ENCODE peak calls at places on chromosome 1, in ten cellular contexts. H is cardiac fibroblast, C is GM23338, Y is esophagus muscularis mucosa, W is AG10803, E is body of pancreas, U is astrocyte of the spinal cord, D is astrocyte of the cerebellum, J is AG04449, V is thoracic aorta. S is an unnamed sample.

GRCh38 chr1:182575540-182576149 is 13.4 kb downstream of the RNASEL start:
- DNase-seq in H (peak; percentile 75), C (no peak), Y (peak; percentile 66), W (peak; percentile 79), E (no peak), U (peak; percentile 35), D (no peak), J (no peak), V (no peak), S (no peak)

GRCh38 chr1:108503062-108503740 is 53.1 kb downstream of the NBPF6 start:
- DNase-seq in H (peak; percentile 69), C (peak; percentile 79), Y (no peak), W (peak; percentile 96), E (no peak), U (peak; percentile 46), D (peak; percentile 49), J (peak; percentile 34), V (no peak), S (peak; percentile 19)

GRCh38 chr1:44676484-44677200 is 2.1 kb downstream of the ARMH1 start:
- DNase-seq in H (peak; percentile 67), C (no peak), Y (no peak), W (peak; percentile 71), E (no peak), U (peak; percentile 32), D (no peak), J (no peak), V (no peak), S (no peak)

GRCh38 chr1:13699510-13699909 is 478 bp upstream of the PRDM2 start:
- DNase-seq in H (peak; percentile 33), C (peak; percentile 34), Y (no peak), W (no peak), E (no peak), U (no peak), D (no peak), J (no peak), V (no peak), S (no peak)

GRCh38 chr1:30654188-30654587 is 69.2 kb downstream of the MATN1 start:
- DNase-seq in H (no peak), C (no peak), Y (no peak), W (no peak), E (no peak), U (no peak), D (no peak), J (no peak), V (no peak), S (no peak)

GRCh38 chr1:24558902-24559791 is 3.3 kb downstream of the NCMAP start:
- DNase-seq in H (peak; percentile 75), C (peak; percentile 71), Y (no peak), W (peak; percentile 48), E (peak; percentile 74), U (peak; percentile 82), D (peak; percentile 67), J (no peak), V (no peak), S (peak; percentile 74)

GRCh38 chr1:42322577-42322976 is 12.5 kb downstream of the FOXJ3 start:
- DNase-seq in H (peak; percentile 32), C (no peak), Y (no peak), W (peak; percentile 46), E (no peak), U (peak; percentile 58), D (peak; percentile 24), J (no peak), V (no peak), S (no peak)

GRCh38 chr1:79711001-79711431 is 704.5 kb upstream of the ADGRL4 start:
- DNase-seq in H (peak; percentile 49), C (no peak), Y (no peak), W (no peak), E (no peak), U (peak; percentile 33), D (no peak), J (no peak), V (no peak), S (peak; percentile 67)

GRCh38 chr1:64092851-64093371 is 110.5 kb upstream of the UBE2U start:
- DNase-seq in H (no peak), C (no peak), Y (no peak), W (no peak), E (no peak), U (no peak), D (no peak), J (no peak), V (no peak), S (no peak)

GRCh38 chr1:184792450-184792969 is 37.9 kb upstream of the EDEM3 start:
- DNase-seq in H (peak; percentile 99), C (no peak), Y (peak; percentile 94), W (peak; percentile 99), E (peak; percentile 97), U (peak; percentile 99), D (peak; percentile 90), J (peak; percentile 96), V (peak; percentile 85), S (peak; percentile 93)

GRCh38 chr1:154324241-154324640 is 1.1 kb upstream of the ATP8B2 start:
- DNase-seq in H (no peak), C (no peak), Y (no peak), W (no peak), E (no peak), U (no peak), D (no peak), J (no peak), V (no peak), S (no peak)

GRCh38 chr1:167628754-167629515 is 1.1 kb upstream of the RCSD1 start:
- DNase-seq in H (no peak), C (peak; percentile 43), Y (no peak), W (no peak), E (no peak), U (no peak), D (no peak), J (no peak), V (no peak), S (no peak)
- H3K4me3 ChIP-seq in H (no peak overlapping the region), C (peak overlapping the region; percentile 80), Y (no peak overlapping the region), W (no peak overlapping the region), E (no peak overlapping the region), U (no peak overlapping the region), D (no peak overlapping the region), J (no peak overlapping the region), V (peak overlapping the region; percentile 90), S (no peak overlapping the region)

GRCh38 chr1:3533051-3534048 is 78.0 kb downstream of the MEGF6 start:
- DNase-seq in H (no peak), C (peak; percentile 68), Y (no peak), W (no peak), E (no peak), U (no peak), D (no peak), J (no peak), V (no peak), S (no peak)
- TF ChIP-seq CTCF in H (no peak), C (peak; percentile 41), Y (no peak), W (peak; percentile 2), E (no peak), U (no peak), D (no peak), J (peak; percentile 15), V (no peak), S (no peak)

GRCh38 chr1:67053535-67053784 is 488 bp downstream of the SLC35D1 start:
- DNase-seq in H (no peak), C (peak; percentile 72), Y (no peak), W (peak; percentile 54), E (peak; percentile 73), U (no peak), D (no peak), J (no peak), V (no peak), S (no peak)
- H3K4me3 ChIP-seq in H (peak overlapping the region; percentile 82), C (peak overlapping the region; percentile 85), Y (peak overlapping the region; percentile 86), W (peak overlapping the region; percentile 83), E (peak overlapping the region; percentile 37), U (peak overlapping the region; percentile 67), D (peak overlapping the region; percentile 83), J (peak overlapping the region; percentile 83), V (peak overlapping the region; percentile 86), S (peak overlapping the region; percentile 82)

GRCh38 chr1:90850925-90851710 is 134.0 kb upstream of the BARHL2 start:
- DNase-seq in H (peak; percentile 75), C (peak; percentile 87), Y (no peak), W (peak; percentile 77), E (peak; percentile 82), U (peak; percentile 66), D (peak; percentile 23), J (no peak), V (no peak), S (peak; percentile 14)
- TF ChIP-seq CTCF in H (peak; percentile 38), C (peak; percentile 63), Y (peak; percentile 58), W (peak; percentile 36), E (peak; percentile 85), U (peak; percentile 55), D (peak; percentile 60), J (peak; percentile 70), V (peak; percentile 83), S (peak; percentile 19)

GRCh38 chr1:213982515-213982813 is 5.3 kb upstream of the PROX1 start:
- DNase-seq in H (no peak), C (no peak), Y (no peak), W (no peak), E (no peak), U (no peak), D (no peak), J (no peak), V (no peak), S (no peak)
- H3K4me3 ChIP-seq in H (no peak overlapping the region), C (peak overlapping the region; percentile 80), Y (peak overlapping the region; percentile 39), W (no peak overlapping the region), E (no peak overlapping the region), U (no peak overlapping the region), D (peak overlapping the region; percentile 36), J (no peak overlapping the region), V (peak overlapping the region; percentile 58), S (peak overlapping the region; percentile 5)

GRCh38 chr1:46188295-46189030 is 9.8 kb downstream of the POMGNT1 start:
- DNase-seq in H (no peak), C (peak; percentile 49), Y (no peak), W (peak; percentile 51), E (peak; percentile 53), U (no peak), D (no peak), J (no peak), V (no peak), S (no peak)
- TF ChIP-seq CTCF in H (no peak), C (peak; percentile 45), Y (no peak), W (no peak), E (no peak), U (no peak), D (peak; percentile 19), J (no peak), V (no peak), S (no peak)